ENCODE peak calls at places on chromosomes 7 and 10, in five cellular contexts. G is lower lobe of right lung, M is ascending aorta, J is HFF-Myc, C is BJ. P is an unnamed sample.

GRCh38 chr10:23342213-23342884 is 2.2 kb downstream of the C10orf67 start:
- DNase-seq in G (peak; percentile 52), M (no peak), J (no peak), C (no peak), P (no peak)

GRCh38 chr7:150964593-150965111 is 13.5 kb downstream of the KCNH2 start:
- DNase-seq in G (no peak), M (no peak), J (no peak), C (no peak), P (no peak)

GRCh38 chr10:70722820-70723424 is 50.6 kb downstream of the ADAMTS14 start:
- DNase-seq in G (no peak), M (no peak), J (no peak), C (peak; percentile 24), P (peak; percentile 18)

GRCh38 chr10:42690449-42691360 is 52.3 kb upstream of the ZNF33B start:
- DNase-seq in G (no peak), M (no peak), J (no peak), C (no peak), P (no peak)

GRCh38 chr10:3094565-3095168 is 27.3 kb downstream of the PFKP start:
- DNase-seq in G (no peak), M (no peak), J (no peak), C (no peak), P (no peak)

GRCh38 chr7:1742555-1743303 is 72.7 kb downstream of the ELFN1 start:
- DNase-seq in G (no peak), M (no peak), J (no peak), C (no peak), P (no peak)

GRCh38 chr7:74233655-74234280 is 20.4 kb downstream of the RFC2 start:
- DNase-seq in G (no peak), M (no peak), J (no peak), C (peak; percentile 2), P (no peak)

GRCh38 chr10:68955414-68955785 is 570 bp upstream of the DDX21 start:
- DNase-seq in G (no peak), M (no peak), J (no peak), C (no peak), P (no peak)

GRCh38 chr7:90624128-90624980 is 28.2 kb downstream of the CDK14 start:
- DNase-seq in G (no peak), M (no peak), J (no peak), C (no peak), P (no peak)

GRCh38 chr10:81116201-81116600 is 578.5 kb downstream of the SH2D4B start:
- DNase-seq in G (no peak), M (no peak), J (no peak), C (no peak), P (no peak)

GRCh38 chr10:35203744-35204143 is 77.1 kb downstream of the CREM start:
- DNase-seq in G (no peak), M (no peak), J (no peak), C (no peak), P (no peak)

GRCh38 chr10:58586282-58586681 is 73.6 kb downstream of the BICC1 start:
- DNase-seq in G (no peak), M (no peak), J (no peak), C (no peak), P (no peak)

DNA sequence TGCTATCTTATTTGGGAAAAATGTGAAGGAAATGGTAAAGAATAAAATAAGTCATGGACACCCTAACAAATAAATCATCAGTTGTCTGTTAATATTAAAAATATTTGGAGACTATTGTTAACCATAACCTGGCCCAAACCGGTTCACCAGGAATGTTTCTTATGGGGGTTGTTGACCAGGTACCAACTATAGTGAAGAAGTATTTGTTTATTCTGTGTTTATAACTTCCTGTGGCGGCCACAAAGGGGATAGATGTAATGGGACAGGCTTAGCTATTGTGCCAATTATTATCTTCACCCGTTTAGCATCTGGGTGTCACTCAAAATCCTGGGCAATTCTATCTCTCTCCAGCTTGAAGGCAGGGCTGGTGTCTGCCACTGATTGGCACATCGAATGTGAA is 500.8 kb downstream of the ARL4A start:
- DNase-seq in G (no peak), M (no peak), J (no peak), C (no peak), P (no peak)
- H3K4me3 ChIP-seq in G (no peak overlapping the region), M (no peak overlapping the region), J (no peak overlapping the region), C (no peak overlapping the region), P (no peak overlapping the region)

DNA sequence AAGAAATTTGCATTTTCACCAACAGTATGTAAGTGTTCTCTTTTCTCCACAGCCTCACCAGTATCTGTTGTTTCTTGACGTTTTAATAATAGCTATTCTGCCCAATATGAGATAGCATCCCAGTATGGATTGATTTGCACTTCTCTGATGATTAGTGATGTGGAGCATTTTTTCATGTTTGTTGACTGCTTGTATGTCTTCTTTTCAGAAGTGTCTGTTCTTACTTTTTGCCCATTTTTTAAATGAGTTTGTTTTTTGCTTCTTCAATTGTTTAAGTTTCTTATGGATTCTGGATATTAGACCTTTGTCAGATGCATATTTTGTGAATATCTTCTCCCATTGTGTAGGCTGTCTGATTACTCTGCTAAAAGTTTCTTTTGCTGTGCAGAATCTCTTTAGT is 12.2 kb upstream of the TPK1 start:
- DNase-seq in G (no peak), M (no peak), J (no peak), C (no peak), P (no peak)
- TF ChIP-seq CTCF in G (no peak), M (no peak), J (no peak), C (no peak), P (no peak)

DNA sequence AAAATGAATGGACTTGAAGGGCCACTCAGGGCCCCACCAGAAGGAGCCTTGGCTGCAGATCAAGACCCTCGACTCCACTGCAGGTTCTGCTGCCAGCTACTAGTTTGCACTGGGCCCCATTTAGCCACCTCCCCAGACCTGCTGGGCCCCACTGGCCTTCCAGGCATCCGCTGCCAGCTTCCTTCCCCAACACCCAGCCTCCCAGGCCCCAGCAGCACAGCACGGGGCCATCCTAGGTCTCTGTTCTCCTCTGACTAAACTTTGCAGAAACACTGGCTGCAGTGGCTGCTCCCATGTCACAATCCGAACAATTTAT is 277.4 kb upstream of the KLF14 start:
- DNase-seq in G (peak; percentile 85), M (no peak), J (no peak), C (no peak), P (no peak)
- H3K4me3 ChIP-seq in G (no peak overlapping the region), M (no peak overlapping the region), J (no peak overlapping the region), C (no peak overlapping the region), P (no peak overlapping the region)

DNA sequence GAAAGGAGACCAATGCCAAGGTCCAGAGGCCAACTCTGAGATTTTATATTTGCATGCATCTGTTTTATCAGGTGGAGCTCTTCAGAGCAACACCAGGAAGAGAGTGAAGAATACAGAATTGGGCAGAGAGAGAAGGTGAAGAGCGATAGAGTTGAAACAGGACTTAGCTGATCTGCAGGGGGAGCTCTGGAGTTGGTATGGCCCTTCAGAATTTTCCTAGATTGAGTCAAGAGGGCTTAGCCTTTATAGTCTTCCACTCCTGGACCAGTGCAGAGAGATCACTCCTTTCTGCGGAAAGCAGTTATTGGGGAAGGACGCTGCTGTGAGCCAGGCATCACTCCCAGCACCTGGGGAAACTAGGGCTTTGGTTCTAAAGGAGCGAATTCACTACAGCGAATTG is 105.0 kb upstream of the DGKB start:
- DNase-seq in G (no peak), M (no peak), J (peak; percentile 12), C (no peak), P (no peak)
- TF ChIP-seq CTCF in G (no peak), M (no peak), J (peak; percentile 55), C (peak; percentile 40), P (peak; percentile 24)

GRCh38 chr10:31749981-31750850 is 178.4 kb downstream of the ARHGAP12 start:
- DNase-seq in G (no peak), M (no peak), J (no peak), C (no peak), P (no peak)
- H3K4me3 ChIP-seq in G (no peak overlapping the region), M (no peak overlapping the region), J (no peak overlapping the region), C (no peak overlapping the region), P (no peak overlapping the region)

GRCh38 chr7:29471444-29472138 is 92.0 kb upstream of the PRR15 start:
- DNase-seq in G (no peak), M (no peak), J (no peak), C (no peak), P (no peak)
- TF ChIP-seq CTCF in G (no peak), M (no peak), J (no peak), C (no peak), P (no peak)

DNA sequence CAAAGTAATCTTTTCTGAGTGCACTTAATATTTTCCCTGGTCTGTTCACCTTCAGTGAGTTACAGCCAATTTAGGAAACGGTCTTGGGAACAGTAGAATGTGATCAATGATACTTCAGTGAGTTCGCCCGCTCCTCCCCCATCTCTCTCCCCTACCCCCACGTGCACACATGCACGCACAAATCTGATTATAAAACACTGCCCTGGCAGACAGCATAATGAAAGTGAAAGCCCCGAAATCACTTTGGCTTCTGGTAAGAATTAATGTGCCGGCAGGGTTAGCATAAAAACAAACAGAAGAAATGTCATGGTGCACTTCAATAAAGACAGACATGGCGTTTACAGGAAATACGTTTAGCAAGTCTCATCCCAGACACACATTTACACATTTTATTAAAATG is 201.4 kb upstream of the CDCA7L start:
- DNase-seq in G (no peak), M (no peak), J (no peak), C (no peak), P (no peak)
- H3K4me3 ChIP-seq in G (no peak overlapping the region), M (peak overlapping the region; percentile 12), J (no peak overlapping the region), C (no peak overlapping the region), P (peak overlapping the region; percentile 10)

P was measured in AG09309.